ENCODE peak calls at places on chromosomes 12 and 14, in six cellular contexts. P is neural progenitor cell; O is HT-29; K is left ventricle myocardium inferior; C is stimulated activated CD4-positive, alpha-beta T cell treated with anti-CD3 and anti-CD28 coated beads, Interleukin-1b, Interleukin-23, amount 100 ng/mL, for 4 hours; Z is PC-9. D is an unnamed sample.

GRCh38 chr12:48758186-48758585 is 30.7 kb downstream of the ADCY6 start:
- DNase-seq in C (no peak), O (peak), P (no peak), K (no peak), Z (no peak), D (no peak)

GRCh38 chr12:120659151-120659525 is 18.7 kb downstream of the CABP1 start:
- DNase-seq in P (no peak), K (no peak), C (no peak), Z (no peak), O (peak), D (no peak)

GRCh38 chr12:94242871-94243270 is 94.5 kb downstream of the PLXNC1 start:
- DNase-seq in O (no peak), P (no peak), C (no peak), Z (no peak), K (peak), D (no peak)

GRCh38 chr14:21039059-21039422 is 3.1 kb upstream of the RNASE7 start:
- DNase-seq in K (peak), P (no peak), C (no peak), O (no peak), Z (no peak), D (no peak)

GRCh38 chr12:20154060-20154459 is 214.3 kb upstream of the PDE3A start:
- DNase-seq in P (no peak), C (no peak), K (no peak), Z (no peak), O (no peak), D (no peak)

GRCh38 chr14:94897583-94897982 is 127.7 kb upstream of the GSC start:
- DNase-seq in P (no peak), K (no peak), O (no peak), Z (no peak), C (no peak), D (no peak)

GRCh38 chr14:64147126-64147790 is 146.9 kb downstream of the ESR2 start:
- DNase-seq in C (no peak), P (no peak), Z (no peak), K (no peak), O (no peak), D (no peak)

GRCh38 chr12:76266797-76267196 is 81.4 kb downstream of the BBS10 start:
- DNase-seq in K (peak), C (no peak), P (no peak), O (no peak), Z (no peak), D (no peak)

D was measured in NCI-H1930.